ENCODE peak calls at places on chromosomes 7 and 10, in four cellular contexts. N is GM12878, L is K562, I is HepG2. Z is an unnamed sample.

GRCh38 chr10:124066744-124067714 is 26.4 kb downstream of the CHST15 start:
- DNase-seq in N (no peak), L (no peak), I (no peak), Z (no peak)

GRCh38 chr7:3089493-3089892 is 45.8 kb upstream of the CARD11 start:
- DNase-seq in N (no peak), L (peak; percentile 50), I (peak; percentile 27), Z (peak; percentile 51)

GRCh38 chr10:17668435-17669184 is 24.7 kb downstream of the STAM start:
- DNase-seq in N (no peak), L (no peak), I (peak; percentile 58), Z (no peak)

GRCh38 chr10:32943854-32944661 is 14.0 kb downstream of the ITGB1 start:
- DNase-seq in N (no peak), L (peak; percentile 17), I (peak; percentile 91), Z (no peak)

GRCh38 chr10:74189999-74190421 is 39.0 kb downstream of the ADK start:
- DNase-seq in N (peak; percentile 49), L (peak; percentile 32), I (peak; percentile 69), Z (peak; percentile 61)

GRCh38 chr10:132616170-132616994 is 78.8 kb downstream of the INPP5A start:
- DNase-seq in N (no peak), L (no peak), I (no peak), Z (no peak)

GRCh38 chr10:119296703-119297102 is 89.3 kb downstream of the GRK5 start:
- DNase-seq in N (no peak), L (no peak), I (no peak), Z (no peak)

GRCh38 chr10:72367301-72367970 is 12.7 kb upstream of the DNAJB12 start:
- DNase-seq in N (no peak), L (no peak), I (no peak), Z (no peak)

GRCh38 chr10:74991435-74991834 is 120.0 kb upstream of the SAMD8 start:
- DNase-seq in N (no peak), L (peak; percentile 68), I (peak; percentile 60), Z (peak; percentile 70)

GRCh38 chr7:1264345-1265280 is 31.9 kb downstream of the UNCX start:
- DNase-seq in N (no peak), L (no peak), I (no peak), Z (no peak)

GRCh38 chr7:119594956-119595355 is 678.0 kb upstream of the KCND2 start:
- DNase-seq in N (no peak), L (no peak), I (no peak), Z (no peak)

GRCh38 chr7:116534790-116535189 is 10.0 kb downstream of the CAV1 start:
- DNase-seq in N (no peak), L (no peak), I (no peak), Z (no peak)

GRCh38 chr10:62890395-62890794 is 74.2 kb upstream of the EGR2 start:
- DNase-seq in N (no peak), L (no peak), I (no peak), Z (no peak)

GRCh38 chr10:73850863-73851461 is 23.4 kb downstream of the CAMK2G start:
- DNase-seq in N (no peak), L (no peak), I (no peak), Z (no peak)

GRCh38 chr7:141354251-141354650 is 197.0 kb upstream of the AGK start:
- DNase-seq in N (no peak), L (no peak), I (no peak), Z (no peak)

GRCh38 chr10:89975716-89976243 is 274.4 kb downstream of the KIF20B start:
- DNase-seq in N (no peak), L (no peak), I (no peak), Z (no peak)

GRCh38 chr7:44236333-44236728 is 35.6 kb downstream of the YKT6 start:
- DNase-seq in N (no peak), L (no peak), I (no peak), Z (no peak)

GRCh38 chr10:109962247-109962646 is 38.9 kb upstream of the XPNPEP1 start:
- DNase-seq in N (no peak), L (no peak), I (no peak), Z (no peak)

GRCh38 chr7:128106840-128107239 is 75.6 kb upstream of the LRRC4 start:
- DNase-seq in N (no peak), L (no peak), I (no peak), Z (no peak)

GRCh38 chr7:137658194-137658900 is 188.4 kb downstream of the DGKI start:
- DNase-seq in N (no peak), L (no peak), I (no peak), Z (no peak)

GRCh38 chr10:26554246-26554645 is 116.1 kb downstream of the APBB1IP start:
- DNase-seq in N (no peak), L (no peak), I (no peak), Z (no peak)

GRCh38 chr10:44967596-44967995 is 8.0 kb downstream of the RASSF4 start:
- DNase-seq in N (no peak), L (no peak), I (no peak), Z (no peak)

GRCh38 chr10:60613434-60613833 is 164.8 kb upstream of the CDK1 start:
- DNase-seq in N (no peak), L (no peak), I (no peak), Z (no peak)

GRCh38 chr7:99752354-99752753 is 17.4 kb upstream of the CYP3A7 start:
- DNase-seq in N (no peak), L (no peak), I (no peak), Z (peak; percentile 27)

GRCh38 chr7:50357346-50357745 is 52.8 kb downstream of the IKZF1 start:
- DNase-seq in N (no peak), L (no peak), I (no peak), Z (no peak)

GRCh38 chr10:131075218-131075770 is 236.2 kb downstream of the TCERG1L start:
- DNase-seq in N (no peak), L (no peak), I (no peak), Z (no peak)

GRCh38 chr10:109282510-109282909 is 640.8 kb downstream of the XPNPEP1 start:
- DNase-seq in N (no peak), L (no peak), I (no peak), Z (peak; percentile 2)

GRCh38 chr10:112756118-112756512 is 193.9 kb upstream of the TCF7L2 start:
- DNase-seq in N (no peak), L (no peak), I (no peak), Z (no peak)

GRCh38 chr10:72063703-72064391 is 24.5 kb downstream of the SPOCK2 start:
- DNase-seq in N (no peak), L (no peak), I (no peak), Z (no peak)

GRCh38 chr10:86945361-86946214 is 11.8 kb downstream of the MMRN2 start:
- DNase-seq in N (no peak), L (no peak), I (peak; percentile 44), Z (no peak)

GRCh38 chr7:95822717-95823116 is 50.4 kb downstream of the DYNC1I1 start:
- DNase-seq in N (no peak), L (no peak), I (no peak), Z (no peak)
- TF ChIP-seq POLR2AphosphoS2 in N (no peak), L (no peak), I (no peak), Z (no peak)

GRCh38 chr10:102777696-102778530 is 34.2 kb downstream of the WBP1L start:
- DNase-seq in N (no peak), L (no peak), I (no peak), Z (no peak)

GRCh38 chr10:102775973-102776669 is 32.4 kb downstream of the WBP1L start:
- DNase-seq in N (no peak), L (peak; percentile 24), I (peak; percentile 36), Z (no peak)

GRCh38 chr10:102778781-102779180 is 35.0 kb downstream of the WBP1L start:
- DNase-seq in N (no peak), L (no peak), I (no peak), Z (no peak)

GRCh38 chr10:102775201-102775972 is 31.6 kb downstream of the WBP1L start:
- DNase-seq in N (no peak), L (no peak), I (peak; percentile 28), Z (no peak)

DNA sequence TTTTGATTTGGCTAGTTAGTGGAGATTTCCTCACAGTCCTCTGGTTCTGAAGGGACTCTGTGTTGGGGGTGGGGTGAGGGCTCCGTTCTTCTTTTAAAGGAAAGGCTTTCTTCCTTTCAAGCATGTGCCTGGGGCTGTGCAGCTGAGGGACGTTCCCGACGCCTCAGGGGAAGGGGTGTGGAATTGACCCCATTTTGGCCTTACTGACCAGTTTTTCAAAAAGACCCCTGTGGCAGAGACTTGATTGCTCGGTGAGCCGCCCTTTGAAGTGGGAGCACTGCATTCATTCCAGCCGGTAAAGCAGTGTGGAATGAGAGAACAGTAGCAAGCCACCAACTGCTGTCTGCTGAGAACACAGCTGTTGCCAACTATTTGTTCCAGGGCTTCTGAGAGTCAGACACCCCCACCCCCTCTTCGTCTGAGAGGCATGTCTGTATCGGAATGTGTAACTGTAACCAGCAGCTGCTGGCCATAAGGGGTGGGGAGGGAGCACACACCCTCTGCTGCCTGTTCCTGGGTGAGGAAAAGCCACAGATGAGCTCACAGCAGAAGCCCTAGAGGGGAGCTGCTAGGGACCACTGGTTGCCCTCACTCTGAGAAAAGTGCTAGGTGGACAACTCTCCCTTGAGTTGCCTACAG is 33.1 kb downstream of the WBP1L start:
- DNase-seq in N (no peak), L (peak; percentile 68), I (peak; percentile 85), Z (peak; percentile 29)
- TF ChIP-seq POLR2AphosphoS2 in N (no peak), L (no peak), I (no peak), Z (no peak)

DNA sequence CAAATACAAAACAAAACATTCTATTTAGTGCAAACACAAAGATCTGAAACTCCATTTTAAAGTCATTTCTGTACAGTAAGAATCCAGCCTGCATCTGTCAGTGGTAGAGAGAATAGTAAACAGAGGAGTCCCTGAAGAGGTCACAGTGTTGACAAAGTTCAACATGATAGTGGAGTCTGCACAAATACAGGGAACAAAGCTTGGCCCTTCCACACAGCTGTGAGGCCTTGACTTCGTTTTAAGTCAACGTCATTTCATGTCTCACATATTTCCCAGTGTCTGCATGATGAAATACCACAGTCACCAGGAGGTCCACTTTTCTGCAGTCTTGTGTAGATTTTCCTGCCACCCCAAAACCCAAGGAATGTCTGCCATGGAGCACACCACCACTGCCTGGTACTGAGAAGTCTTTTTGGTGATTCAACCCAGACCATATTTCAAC is 33.0 kb downstream of the CYP26A1 start:
- DNase-seq in N (no peak), L (no peak), I (peak; percentile 95), Z (peak; percentile 56)
- TF ChIP-seq POLR2AphosphoS2 in N (no peak), L (no peak), I (no peak), Z (no peak)

GRCh38 chr7:142356166-142356565 is 98.3 kb upstream of the PRSS58 start:
- DNase-seq in N (no peak), L (no peak), I (no peak), Z (no peak)

GRCh38 chr7:142362349-142362748 is 104.5 kb upstream of the PRSS58 start:
- DNase-seq in N (no peak), L (no peak), I (no peak), Z (no peak)

GRCh38 chr7:142359694-142360279 is 101.9 kb upstream of the PRSS58 start:
- DNase-seq in N (no peak), L (no peak), I (no peak), Z (no peak)

GRCh38 chr7:142355328-142355727 is 97.5 kb upstream of the PRSS58 start:
- DNase-seq in N (no peak), L (no peak), I (no peak), Z (no peak)

DNA sequence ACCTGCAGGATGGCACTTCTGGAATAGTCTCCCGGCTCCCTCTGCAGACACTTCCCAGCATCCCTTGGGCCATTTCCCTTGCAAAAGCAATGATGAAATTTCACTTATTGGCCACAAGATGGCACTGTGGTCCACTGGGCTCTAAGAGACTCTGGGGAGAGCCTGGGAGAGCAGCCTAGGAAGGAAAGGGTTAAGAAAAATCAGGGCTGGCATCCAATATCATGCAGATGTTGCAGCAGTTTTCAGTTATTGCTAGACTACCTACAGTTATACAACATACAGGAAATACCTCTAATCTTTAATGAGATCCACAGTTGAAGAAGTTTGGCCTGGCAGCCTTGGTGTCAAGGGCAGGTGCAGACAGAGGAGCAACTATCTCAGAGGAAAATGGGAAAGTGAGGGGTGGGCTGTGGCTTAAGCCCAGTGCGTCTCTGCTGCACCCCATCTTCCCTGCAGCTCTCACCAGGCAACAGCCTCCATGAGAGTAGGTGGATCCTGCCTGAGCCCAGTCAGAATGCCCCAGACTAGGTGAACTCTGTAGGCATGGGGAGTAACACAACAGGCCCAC is 100.2 kb upstream of the PRSS58 start:
- DNase-seq in N (peak; percentile 5), L (peak; percentile 64), I (peak; percentile 47), Z (peak; percentile 15)
- TF ChIP-seq POLR2AphosphoS2 in N (no peak), L (no peak), I (no peak), Z (no peak)